ENCODE peak calls at places on chromosomes 5 and 9, in four cellular contexts. X, L, M and U are unnamed samples.

GRCh38 chr5:142617416-142617815 is 68.5 kb downstream of the FGF1 start:
- DNase-seq in X (no peak), L (no peak), M (no peak), U (peak)

GRCh38 chr5:42462089-42462488 is 38.9 kb downstream of the GHR start:
- DNase-seq in X (no peak), L (no peak), M (no peak), U (no peak)

GRCh38 chr5:132451387-132451786 is 39.2 kb downstream of the IRF1 start:
- DNase-seq in X (no peak), L (no peak), M (no peak), U (no peak)

GRCh38 chr5:159912033-159912800 is 4.1 kb upstream of the ADRA1B start:
- DNase-seq in X (no peak), L (no peak), M (no peak), U (no peak)

GRCh38 chr9:119967867-119968535 is 598.8 kb upstream of the BRINP1 start:
- DNase-seq in X (no peak), L (no peak), M (no peak), U (no peak)

GRCh38 chr9:4126184-4126865 is 173.5 kb downstream of the GLIS3 start:
- DNase-seq in X (no peak), L (no peak), M (no peak), U (no peak)

GRCh38 chr5:28766565-28767158 is 1728.3 kb upstream of the CDH9 start:
- DNase-seq in X (no peak), L (peak), M (peak), U (no peak)

GRCh38 chr9:27196383-27196782 is 87.4 kb downstream of the TEK start:
- DNase-seq in X (no peak), L (no peak), M (no peak), U (no peak)

GRCh38 chr9:134568116-134568515 is 73.5 kb upstream of the COL5A1 start:
- DNase-seq in X (no peak), L (no peak), M (no peak), U (no peak)

GRCh38 chr9:87259543-87259942 is 238.1 kb upstream of the DAPK1 start:
- DNase-seq in X (peak), L (no peak), M (no peak), U (no peak)

GRCh38 chr9:111937781-111938426 is 41.3 kb downstream of the UGCG start:
- DNase-seq in X (peak), L (peak), M (no peak), U (no peak)

GRCh38 chr9:134642385-134643181 is 980 bp downstream of the COL5A1 start:
- DNase-seq in X (no peak), L (no peak), M (no peak), U (no peak)

GRCh38 chr5:51990661-51991180 is 607.5 kb downstream of the ISL1 start:
- DNase-seq in X (no peak), L (no peak), M (no peak), U (no peak)

GRCh38 chr9:17695482-17695881 is 116.6 kb downstream of the SH3GL2 start:
- DNase-seq in X (no peak), L (no peak), M (no peak), U (no peak)

GRCh38 chr9:82584349-82584846 is 478.5 kb downstream of the RASEF start:
- DNase-seq in X (no peak), L (no peak), M (no peak), U (no peak)

GRCh38 chr5:15823413-15823812 is 323.4 kb downstream of the FBXL7 start:
- DNase-seq in X (no peak), L (no peak), M (no peak), U (no peak)

GRCh38 chr9:108278341-108278740 is 577.4 kb downstream of the ACTL7B start:
- DNase-seq in X (no peak), L (no peak), M (no peak), U (no peak)

GRCh38 chr9:14992516-14992915 is 82.3 kb upstream of the FREM1 start:
- DNase-seq in X (no peak), L (no peak), M (no peak), U (no peak)

GRCh38 chr5:92952243-92952642 is 628.8 kb downstream of the NR2F1-AS1 start:
- DNase-seq in X (no peak), L (no peak), M (no peak), U (no peak)

GRCh38 chr5:150253416-150254208 is 36.0 kb downstream of the CAMK2A start:
- DNase-seq in X (no peak), L (no peak), M (no peak), U (no peak)

GRCh38 chr9:35177520-35177919 is 15.7 kb downstream of the UNC13B start:
- DNase-seq in X (no peak), L (no peak), M (no peak), U (no peak)

GRCh38 chr9:35691325-35691631 is 1.6 kb upstream of the TPM2 start:
- DNase-seq in X (no peak), L (peak), M (no peak), U (no peak)

GRCh38 chr9:38309324-38310195 is 82.9 kb upstream of the ALDH1B1 start:
- DNase-seq in X (no peak), L (no peak), M (no peak), U (no peak)

DNA sequence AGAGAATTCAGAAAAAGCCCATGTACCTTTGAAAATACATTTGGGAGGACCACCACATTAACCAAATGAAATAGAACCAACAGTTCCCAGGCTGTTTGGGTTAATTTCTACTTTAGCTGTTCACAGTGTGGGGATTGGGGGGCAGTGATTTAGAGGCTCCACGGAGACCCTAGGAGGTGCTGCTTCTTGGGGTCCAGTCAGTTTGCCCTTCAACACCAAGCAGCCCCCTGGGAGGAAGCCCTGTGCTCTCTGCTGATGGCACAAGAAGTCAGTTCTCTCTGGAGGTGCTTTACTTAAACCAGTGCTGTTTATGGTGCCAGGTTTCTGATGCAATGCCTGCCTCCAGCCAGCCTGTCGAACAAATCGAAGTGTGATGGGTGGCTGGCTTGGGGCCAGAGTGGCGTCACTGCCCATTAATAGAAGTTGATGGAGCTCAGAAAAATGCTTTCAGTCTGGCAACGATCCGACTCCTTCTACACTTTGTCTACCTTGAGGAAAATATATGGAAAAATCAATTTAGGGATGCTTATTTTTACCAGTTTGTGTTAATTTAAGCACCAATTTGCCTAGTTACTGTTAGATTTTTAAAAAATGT is 134.0 kb downstream of the SNX18 start:
- DNase-seq in X (no peak), L (no peak), M (no peak), U (no peak)
- TF ChIP-seq SPI1 in X (no peak), L (no peak), M (no peak), U (no peak)

GRCh38 chr5:140345919-140346347 is 470 bp downstream of the HBEGF start:
- DNase-seq in X (no peak), L (peak), M (peak), U (peak)
- TF ChIP-seq SPI1 in X (no peak), L (no peak), M (no peak), U (no peak)

DNA sequence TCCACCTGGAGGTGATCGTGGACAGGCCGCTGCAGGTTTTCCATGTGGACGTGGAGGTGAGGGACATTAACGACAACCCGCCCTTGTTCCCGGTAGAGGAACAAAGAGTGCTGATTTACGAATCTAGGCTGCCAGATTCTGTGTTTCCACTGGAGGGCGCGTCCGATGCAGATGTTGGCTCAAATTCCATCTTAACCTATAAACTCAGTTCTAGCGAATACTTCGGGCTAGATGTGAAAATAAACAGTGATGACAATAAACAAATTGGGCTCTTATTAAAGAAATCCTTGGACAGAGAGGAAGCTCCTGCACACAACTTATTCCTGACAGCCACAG is 610 bp downstream of the PCDHA6 start:
- DNase-seq in X (no peak), L (no peak), M (no peak), U (no peak)
- TF ChIP-seq SPI1 in X (no peak), L (no peak), M (no peak), U (no peak)

DNA sequence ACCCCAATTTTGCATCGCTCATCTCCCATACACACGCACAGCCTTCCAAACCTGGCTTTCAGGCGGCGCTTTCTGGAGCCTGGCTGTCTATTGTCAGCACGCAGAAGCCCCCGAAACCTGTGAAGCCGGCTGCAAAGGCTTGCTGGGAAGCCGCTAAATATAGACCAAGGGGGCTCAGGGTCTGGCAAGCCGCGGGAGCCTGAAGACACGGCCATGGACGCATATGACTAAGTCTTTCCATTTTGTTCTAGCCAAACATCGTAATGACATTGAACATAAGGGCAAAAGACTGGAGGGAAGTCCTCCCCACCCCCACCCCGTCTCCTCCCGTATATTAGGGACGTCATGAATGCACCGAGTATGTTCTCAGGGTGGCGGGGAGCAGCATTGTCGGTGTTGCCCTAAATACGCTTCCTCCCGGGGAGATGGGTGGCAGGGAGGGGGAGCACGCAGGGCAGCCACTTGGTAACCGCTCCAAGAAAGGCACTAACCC is 1.1 kb downstream of the CTNND2 start:
- DNase-seq in X (no peak), L (no peak), M (no peak), U (no peak)
- TF ChIP-seq SPI1 in X (no peak), L (no peak), M (no peak), U (no peak)

DNA sequence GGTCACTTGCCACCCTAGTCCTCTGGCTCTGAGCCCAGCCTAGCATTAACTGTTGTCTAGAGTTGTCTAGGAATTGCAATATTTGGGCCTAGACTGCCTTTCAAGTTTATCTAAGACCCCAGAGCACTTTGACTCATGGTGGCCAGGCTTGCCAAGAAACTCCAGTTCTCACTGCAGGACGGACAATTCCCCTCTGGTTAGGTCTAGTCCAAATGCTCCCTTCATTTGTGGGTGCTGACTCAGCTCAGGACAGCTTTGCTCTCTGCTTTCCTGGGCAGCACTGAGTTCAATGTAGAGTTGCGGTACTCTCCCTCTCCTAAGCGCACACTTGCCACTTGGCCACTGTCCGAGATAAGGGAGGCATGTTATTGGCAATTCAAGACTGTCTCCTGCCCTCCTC is 619.4 kb downstream of the TLE1 start:
- DNase-seq in X (no peak), L (no peak), M (no peak), U (no peak)
- TF ChIP-seq SPI1 in X (no peak), L (no peak), M (no peak), U (no peak)

DNA sequence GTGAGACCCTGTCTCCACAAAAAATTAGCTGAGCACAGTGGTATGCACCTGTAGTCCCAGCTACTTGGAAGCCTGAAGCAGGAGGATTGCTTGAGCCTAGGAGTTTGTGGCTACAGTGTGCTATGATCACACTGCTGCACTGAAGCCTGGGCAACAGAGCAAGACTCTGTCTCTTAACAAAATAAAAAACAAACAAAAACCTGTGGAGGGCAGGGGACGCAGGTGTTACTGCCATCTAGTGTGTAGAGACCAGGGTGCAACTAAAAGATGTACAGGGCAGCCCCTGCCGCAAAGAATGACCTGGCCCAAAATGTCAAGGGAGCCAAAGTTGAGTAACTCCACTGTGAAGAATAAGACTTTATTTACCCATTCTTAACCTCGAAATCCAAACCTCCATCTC is 27.1 kb downstream of the ASPN start:
- DNase-seq in X (no peak), L (no peak), M (no peak), U (no peak)
- TF ChIP-seq SPI1 in X (no peak), L (no peak), M (no peak), U (no peak)

DNA sequence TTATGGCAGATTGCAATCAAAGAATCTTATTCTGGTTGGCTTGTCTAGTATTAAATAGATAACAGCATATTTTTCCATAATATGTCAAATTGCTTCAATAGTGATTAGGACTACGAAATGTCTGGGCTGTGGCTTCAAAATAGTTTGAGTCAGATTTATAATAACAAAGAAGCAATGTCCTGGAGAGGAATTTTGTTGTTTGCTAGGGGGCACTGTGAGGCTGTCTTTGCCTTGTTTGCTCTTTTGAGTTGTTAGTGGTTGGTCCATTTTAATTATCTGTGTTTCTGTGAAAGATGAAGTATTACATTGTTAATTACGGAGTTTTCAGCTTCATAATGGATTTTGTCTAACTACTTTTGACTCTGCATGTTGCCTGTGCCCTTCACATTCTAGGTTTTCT is 713.6 kb downstream of the TLE4 start:
- DNase-seq in X (no peak), L (no peak), M (no peak), U (no peak)
- TF ChIP-seq SPI1 in X (no peak), L (no peak), M (no peak), U (no peak)

GRCh38 chr9:115264333-115264732 is 146.4 kb upstream of the TNC start:
- DNase-seq in X (no peak), L (no peak), M (no peak), U (no peak)
- TF ChIP-seq SPI1 in X (no peak), L (no peak), M (no peak), U (no peak)

GRCh38 chr9:132039284-132039683 is 40.4 kb downstream of the MED27 start:
- DNase-seq in X (no peak), L (no peak), M (no peak), U (no peak)

GRCh38 chr9:132036521-132036920 is 43.1 kb downstream of the MED27 start:
- DNase-seq in X (no peak), L (no peak), M (no peak), U (no peak)

GRCh38 chr9:132040808-132041207 is 38.9 kb downstream of the MED27 start:
- DNase-seq in X (no peak), L (peak), M (no peak), U (no peak)

GRCh38 chr9:132035679-132036078 is 44.0 kb downstream of the MED27 start:
- DNase-seq in X (no peak), L (no peak), M (no peak), U (no peak)

GRCh38 chr9:132037470-132037869 is 42.2 kb downstream of the MED27 start:
- DNase-seq in X (no peak), L (no peak), M (no peak), U (no peak)
- TF ChIP-seq SPI1 in X (no peak), L (no peak), M (no peak), U (no peak)

DNA sequence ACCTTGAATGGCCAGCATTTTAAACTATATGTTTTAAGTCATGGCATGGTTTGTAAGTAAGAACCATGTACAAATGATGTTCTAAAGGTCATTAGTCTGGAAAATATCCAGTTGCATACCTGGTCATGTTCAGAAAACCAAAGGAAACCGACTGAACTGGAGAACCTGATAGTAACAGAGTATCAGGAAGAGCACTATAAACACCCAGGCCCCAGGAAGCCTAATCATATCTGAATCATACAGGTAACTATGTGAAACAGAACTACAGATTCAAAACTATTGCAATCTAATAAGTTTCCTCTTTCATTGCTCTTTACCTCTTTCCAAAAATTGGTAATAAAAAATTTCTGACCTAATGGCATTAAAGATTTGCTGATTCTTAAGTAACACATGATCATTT is 500.3 kb downstream of the ARHGEF28 start:
- DNase-seq in X (no peak), L (no peak), M (no peak), U (no peak)
- TF ChIP-seq SPI1 in X (no peak), L (no peak), M (no peak), U (no peak)